ENCODE peak calls at places on chromosomes 7 and 10, in five cellular contexts. T is stimulated activated CD8-positive, alpha-beta memory T cell treated with anti-CD3 and anti-CD28 coated beads, Interleukin-15, amount 100 ng/mL, for 1 hour; B is gastrocnemius medialis; H is foreskin keratinocyte; E is fibroblast of pulmonary artery. K is an unnamed sample.

GRCh38 chr7:101582971-101583370 is 46.1 kb downstream of the MYL10 start:
- DNase-seq in T (no peak), H (no peak), E (no peak), B (no peak), K (no peak)

GRCh38 chr7:20310963-20311742 is 19.5 kb upstream of the ITGB8 start:
- DNase-seq in E (peak; percentile 81), B (no peak), H (peak; percentile 53), T (no peak), K (peak; percentile 42)

GRCh38 chr10:944034-944831 is 12.7 kb upstream of the LARP4B start:
- DNase-seq in H (peak; percentile 28), B (peak; percentile 59), T (no peak), E (peak; percentile 38), K (no peak)

GRCh38 chr10:100979821-100980272 is 7.5 kb downstream of the MRPL43 start:
- DNase-seq in T (no peak), H (no peak), E (no peak), B (peak; percentile 8), K (no peak)

GRCh38 chr7:124784879-124785818 is 19.6 kb upstream of the GPR37 start:
- DNase-seq in H (peak; percentile 44), T (no peak), E (peak; percentile 74), B (no peak), K (peak; percentile 80)

GRCh38 chr10:114767101-114767588 is 54.4 kb upstream of the FHIP2A start:
- DNase-seq in B (no peak), H (peak; percentile 49), T (no peak), E (peak; percentile 21), K (no peak)

GRCh38 chr7:496528-497295 is 22.9 kb downstream of the PDGFA start:
- DNase-seq in B (no peak), E (no peak), T (no peak), H (peak; percentile 96), K (peak; percentile 2)

GRCh38 chr7:130065500-130066152 is 4.7 kb upstream of the KLHDC10 start:
- DNase-seq in E (no peak), T (no peak), H (no peak), B (no peak), K (no peak)

GRCh38 chr10:118799779-118800178 is 45.0 kb upstream of the CACUL1 start:
- DNase-seq in E (peak; percentile 48), T (no peak), H (peak; percentile 90), B (no peak), K (no peak)

GRCh38 chr7:20402297-20403230 is 71.9 kb downstream of the ITGB8 start:
- DNase-seq in H (no peak), T (no peak), E (peak; percentile 28), B (no peak), K (peak; percentile 19)

GRCh38 chr10:125362966-125363365 is 202.6 kb upstream of the CTBP2 start:
- DNase-seq in H (no peak), T (no peak), B (no peak), E (no peak), K (no peak)

GRCh38 chr10:86439544-86439943 is 72.9 kb upstream of the GRID1 start:
- DNase-seq in B (peak; percentile 96), H (peak; percentile 4), E (peak; percentile 97), T (no peak), K (no peak)

GRCh38 chr10:60099998-60100747 is 193.8 kb upstream of the CCDC6 start:
- DNase-seq in B (no peak), T (no peak), E (peak; percentile 77), H (peak; percentile 34), K (peak; percentile 73)

GRCh38 chr10:84360634-84361365 is 32.4 kb downstream of the CCSER2 start:
- DNase-seq in H (peak; percentile 10), E (peak; percentile 38), T (no peak), B (no peak), K (peak; percentile 30)

GRCh38 chr10:69869291-69869841 is 67.7 kb downstream of the COL13A1 start:
- DNase-seq in B (no peak), E (peak; percentile 87), T (no peak), H (peak; percentile 60), K (no peak)

GRCh38 chr7:120792091-120792860 is 65.7 kb downstream of the TSPAN12 start:
- DNase-seq in E (peak; percentile 81), T (peak; percentile 18), H (peak; percentile 41), B (peak; percentile 22), K (peak; percentile 94)

K was measured in GM23338.